ENCODE peak calls at places on chromosomes 16 and 17, in nine cellular contexts. X is neural progenitor cell, Q is PC-3, O is HCT116, C is OCI-LY7, T is GM23338, M is hepatocyte, D is SK-N-SH, K is MM.1S. P is an unnamed sample.

GRCh38 chr17:82866521-82867214 is 26.8 kb upstream of the ZNF750 start:
- DNase-seq in X (peak; percentile 47), Q (no peak), O (no peak), C (no peak), T (no peak), M (peak; percentile 58), D (peak; percentile 85), K (no peak), P (peak; percentile 91)

GRCh38 chr16:66844009-66844341 is 239 bp upstream of the CA7 start:
- DNase-seq in X (peak; percentile 61), Q (no peak), O (no peak), C (no peak), T (peak; percentile 73), M (no peak), D (no peak), K (no peak), P (no peak)

GRCh38 chr16:12546918-12547607 is 256.6 kb downstream of the CPPED1 start:
- DNase-seq in X (no peak), Q (no peak), O (no peak), C (peak; percentile 86), T (no peak), M (no peak), D (no peak), K (no peak), P (peak; percentile 13)

GRCh38 chr16:58464916-58465731 is 34.8 kb upstream of the NDRG4 start:
- DNase-seq in X (peak; percentile 69), Q (no peak), O (no peak), C (no peak), T (peak; percentile 80), M (no peak), D (peak; percentile 84), K (no peak), P (no peak)

GRCh38 chr16:51175081-51175480 is 24.0 kb upstream of the SALL1 start:
- DNase-seq in X (no peak), Q (no peak), O (no peak), C (no peak), T (no peak), M (no peak), D (no peak), K (no peak), P (peak; percentile 76)

GRCh38 chr16:84759061-84759460 is 59.3 kb downstream of the USP10 start:
- DNase-seq in X (no peak), Q (no peak), O (no peak), C (no peak), T (no peak), M (no peak), D (no peak), K (no peak), P (no peak)

GRCh38 chr16:80317132-80318098 is 223.4 kb upstream of the DYNLRB2 start:
- DNase-seq in X (peak; percentile 34), Q (peak; percentile 4), O (no peak), C (no peak), T (peak; percentile 66), M (peak; percentile 16), D (peak; percentile 27), K (no peak), P (no peak)

GRCh38 chr17:927611-928461 is 51.7 kb downstream of the NXN start:
- DNase-seq in X (peak; percentile 75), Q (peak; percentile 88), O (peak; percentile 76), C (no peak), T (no peak), M (peak; percentile 82), D (no peak), K (no peak), P (peak; percentile 94)

GRCh38 chr17:32529604-32530003 is 42.8 kb downstream of the CDK5R1 start:
- DNase-seq in X (no peak), Q (no peak), O (no peak), C (no peak), T (no peak), M (no peak), D (no peak), K (no peak), P (no peak)

GRCh38 chr17:17841620-17842025 is 4.8 kb upstream of the SREBF1 start:
- DNase-seq in X (no peak), Q (no peak), O (no peak), C (no peak), T (no peak), M (no peak), D (no peak), K (no peak), P (no peak)

GRCh38 chr16:68445458-68445857 is 2.9 kb downstream of the SMPD3 start:
- DNase-seq in X (peak; percentile 90), Q (peak; percentile 68), O (peak; percentile 43), C (peak; percentile 79), T (peak; percentile 94), M (no peak), D (peak; percentile 63), K (peak; percentile 78), P (peak; percentile 63)

GRCh38 chr16:54928016-54928356 is 2.7 kb upstream of the IRX5 start:
- DNase-seq in X (peak; percentile 51), Q (no peak), O (no peak), C (peak; percentile 54), T (peak; percentile 30), M (peak; percentile 35), D (no peak), K (peak; percentile 45), P (peak; percentile 75)

GRCh38 chr17:35084987-35085386 is 21.5 kb upstream of the RFFL start:
- DNase-seq in X (no peak), Q (peak; percentile 93), O (peak; percentile 81), C (no peak), T (no peak), M (peak; percentile 47), D (no peak), K (no peak), P (peak; percentile 73)
- TF ChIP-seq EZH2phosphoT487 in X (no peak), Q (no peak), O (no peak), C (no peak), T (no peak), M (no peak), D (no peak), K (no peak), P (no peak)

GRCh38 chr17:35819456-35819855 is 10.2 kb downstream of the TAF15 start:
- DNase-seq in X (no peak), Q (no peak), O (no peak), C (no peak), T (no peak), M (no peak), D (no peak), K (no peak), P (peak; percentile 12)

GRCh38 chr17:35821308-35821707 is 12.0 kb downstream of the TAF15 start:
- DNase-seq in X (no peak), Q (no peak), O (no peak), C (no peak), T (no peak), M (no peak), D (no peak), K (no peak), P (no peak)

DNA sequence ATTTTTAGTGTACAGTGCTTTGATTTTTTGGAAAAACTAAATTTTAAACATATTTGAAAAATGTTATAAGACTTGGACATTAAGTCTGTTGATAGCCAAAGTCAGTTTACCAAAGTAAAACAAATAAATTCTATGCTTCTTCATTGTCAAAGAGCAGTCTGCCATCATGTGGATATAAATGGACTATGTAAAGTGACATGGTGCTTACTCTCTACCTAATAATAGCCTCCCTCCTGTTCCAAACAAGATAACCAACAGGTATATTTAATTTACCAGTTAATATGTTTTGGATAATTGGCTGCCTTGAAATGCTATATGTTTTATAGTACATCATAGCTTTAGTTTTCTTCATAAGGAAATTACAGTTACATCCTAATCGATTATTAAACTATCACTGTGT is 15.9 kb downstream of the TAF15 start:
- DNase-seq in X (no peak), Q (no peak), O (no peak), C (no peak), T (no peak), M (no peak), D (no peak), K (no peak), P (no peak)
- H3K36me3 ChIP-seq in X (peaks cover 63% of the 10 kb centered on the region), Q (peaks cover 55% of the 10 kb centered on the region), O (peaks cover 56% of the 10 kb centered on the region), C (peaks cover 97% of the 10 kb centered on the region), T (peaks cover 76% of the 10 kb centered on the region), M (peaks cover 11% of the 10 kb centered on the region), D (peaks cover 68% of the 10 kb centered on the region), K (peaks cover 28% of the 10 kb centered on the region), P (peaks cover 76% of the 10 kb centered on the region)

GRCh38 chr17:81371910-81372760 is 23.1 kb upstream of the BAHCC1 start:
- DNase-seq in X (peak; percentile 69), Q (peak; percentile 39), O (peak; percentile 35), C (no peak), T (peak; percentile 63), M (peak; percentile 69), D (peak; percentile 91), K (no peak), P (peak; percentile 68)
- H2AFZ ChIP-seq in X (no peak overlapping the region), Q (no peak overlapping the region), O (no peak overlapping the region), C (no peak overlapping the region), T (no peak overlapping the region), M (no peak overlapping the region), D (peak overlapping the region; percentile 53), K (no peak overlapping the region), P (no peak overlapping the region)

DNA sequence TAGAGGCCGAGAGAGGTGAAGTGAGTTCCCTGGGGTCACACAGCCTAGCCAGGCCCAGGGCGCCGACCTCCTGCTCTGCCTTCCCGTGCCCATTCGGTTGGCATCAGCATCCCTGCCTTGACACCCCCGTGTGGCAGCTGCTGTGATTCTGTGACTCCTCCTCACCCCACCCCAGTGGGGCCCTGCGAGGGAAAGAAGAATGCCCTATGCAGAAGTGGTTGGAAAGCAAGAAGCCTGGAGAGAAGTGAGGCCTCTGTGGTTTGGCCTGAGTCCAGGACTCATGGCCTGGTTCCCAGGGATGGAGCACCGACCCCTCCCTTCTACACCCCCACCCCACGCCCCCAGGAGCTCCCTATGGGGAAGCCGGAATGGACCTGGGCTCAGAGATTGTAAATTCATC is 296.2 kb downstream of the SEC14L1 start:
- DNase-seq in X (no peak), Q (peak; percentile 35), O (no peak), C (peak; percentile 51), T (no peak), M (peak; percentile 80), D (peak; percentile 71), K (no peak), P (peak; percentile 62)
- TF ChIP-seq EZH2phosphoT487 in X (no peak), Q (no peak), O (no peak), C (no peak), T (no peak), M (no peak), D (no peak), K (no peak), P (no peak)

DNA sequence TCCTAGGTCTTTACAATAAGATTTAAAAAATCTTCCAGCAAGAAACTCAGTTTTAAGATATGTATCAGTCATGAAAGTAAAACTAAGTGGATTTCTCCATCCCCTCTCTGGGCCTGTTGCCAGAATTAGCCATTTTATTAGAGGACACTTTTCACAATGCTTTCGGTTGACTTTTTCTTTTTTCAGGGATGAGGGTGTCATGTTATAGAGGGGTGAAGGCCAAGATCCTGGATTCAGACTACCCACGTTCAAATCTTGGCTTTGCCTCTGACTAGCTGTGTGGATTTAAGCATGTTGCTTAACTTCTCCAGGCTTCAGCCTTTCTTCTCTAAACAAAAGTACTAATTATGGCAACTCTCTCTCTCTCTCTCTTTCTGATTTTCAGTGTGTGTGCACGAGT is 111.7 kb upstream of the COX10 start:
- DNase-seq in X (no peak), Q (peak; percentile 41), O (no peak), C (no peak), T (no peak), M (no peak), D (no peak), K (no peak), P (peak; percentile 34)
- H3K36me3 ChIP-seq in X (no peaks in the 10 kb centered on the region), Q (no peaks in the 10 kb centered on the region), O (no peaks in the 10 kb centered on the region), C (no peaks in the 10 kb centered on the region), T (no peaks in the 10 kb centered on the region), M (no peaks in the 10 kb centered on the region), D (no peaks in the 10 kb centered on the region), K (no peaks in the 10 kb centered on the region), P (no peaks in the 10 kb centered on the region)

GRCh38 chr16:8869212-8869987 is 594 bp upstream of the CARHSP1 start:
- DNase-seq in X (peak; percentile 77), Q (no peak), O (no peak), C (peak; percentile 41), T (peak; percentile 81), M (peak; percentile 31), D (peak; percentile 78), K (no peak), P (no peak)
- H2AFZ ChIP-seq in X (peak overlapping the region; percentile 85), Q (peak overlapping the region; percentile 72), O (peak overlapping the region; percentile 94), C (peak overlapping the region; percentile 45), T (peak overlapping the region; percentile 91), M (peak overlapping the region; percentile 17), D (peak overlapping the region; percentile 86), K (peak overlapping the region; percentile 89), P (peak overlapping the region; percentile 62)

P was measured in GM23248.